ENCODE peak calls at places on chromosomes 16 and 17, in ten cellular contexts. W, Z, R, L, N, K, O, C, A and F are unnamed samples.

GRCh38 chr17:15279011-15279477 is 13.9 kb upstream of the PMP22 start:
- DNase-seq in W (peak; percentile 82), Z (peak; percentile 19), R (no peak), L (no peak), N (no peak), K (no peak), O (no peak), C (no peak), A (no peak), F (no peak)

GRCh38 chr17:43556292-43556691 is 10.2 kb upstream of the ETV4 start:
- DNase-seq in W (peak; percentile 96), Z (no peak), R (no peak), L (peak; percentile 79), N (peak; percentile 77), K (no peak), O (no peak), C (no peak), A (peak; percentile 66), F (no peak)

GRCh38 chr16:89268987-89269735 is 51.7 kb downstream of the ZNF778 start:
- DNase-seq in W (no peak), Z (no peak), R (no peak), L (no peak), N (peak; percentile 64), K (peak; percentile 67), O (no peak), C (no peak), A (no peak), F (no peak)

GRCh38 chr16:8958344-8958808 is 5.3 kb downstream of the USP7 start:
- DNase-seq in W (no peak), Z (peak; percentile 54), R (peak; percentile 32), L (peak; percentile 44), N (no peak), K (peak; percentile 68), O (no peak), C (no peak), A (no peak), F (peak; percentile 17)

GRCh38 chr16:86354641-86355040 is 155.7 kb upstream of the FOXF1 start:
- DNase-seq in W (no peak), Z (no peak), R (no peak), L (no peak), N (no peak), K (no peak), O (no peak), C (no peak), A (no peak), F (no peak)

GRCh38 chr17:46118969-46119368 is 74.3 kb downstream of the KANSL1 start:
- DNase-seq in W (no peak), Z (no peak), R (no peak), L (no peak), N (no peak), K (no peak), O (no peak), C (no peak), A (no peak), F (no peak)

GRCh38 chr17:67438669-67439068 is 61.6 kb downstream of the PITPNC1 start:
- DNase-seq in W (no peak), Z (no peak), R (peak; percentile 28), L (no peak), N (no peak), K (no peak), O (no peak), C (no peak), A (no peak), F (no peak)

GRCh38 chr16:75491876-75492275 is 3.4 kb downstream of the CHST6 start:
- DNase-seq in W (peak; percentile 57), Z (no peak), R (peak; percentile 35), L (no peak), N (no peak), K (no peak), O (no peak), C (no peak), A (no peak), F (no peak)

GRCh38 chr17:6509295-6509771 is 47.0 kb downstream of the PITPNM3 start:
- DNase-seq in W (no peak), Z (no peak), R (no peak), L (peak; percentile 24), N (peak; percentile 59), K (no peak), O (no peak), C (no peak), A (peak; percentile 52), F (no peak)

GRCh38 chr17:58394534-58395223 is 22.7 kb downstream of the RNF43 start:
- DNase-seq in W (no peak), Z (no peak), R (no peak), L (peak; percentile 54), N (no peak), K (no peak), O (peak; percentile 93), C (no peak), A (no peak), F (no peak)

GRCh38 chr17:1109606-1110523 is 69.9 kb downstream of the ABR start:
- DNase-seq in W (no peak), Z (no peak), R (peak; percentile 78), L (peak; percentile 92), N (no peak), K (no peak), O (peak; percentile 39), C (no peak), A (peak; percentile 80), F (peak; percentile 62)

GRCh38 chr16:7086842-7087616 is 245.6 kb upstream of the RBFOX1 start:
- DNase-seq in W (no peak), Z (no peak), R (peak; percentile 81), L (peak; percentile 18), N (no peak), K (no peak), O (peak; percentile 33), C (peak; percentile 48), A (no peak), F (no peak)

GRCh38 chr17:58302919-58303551 is 22.3 kb upstream of the MPO start:
- DNase-seq in W (no peak), Z (no peak), R (no peak), L (no peak), N (no peak), K (no peak), O (no peak), C (no peak), A (peak; percentile 25), F (no peak)

GRCh38 chr17:56898874-56899273 is 15.0 kb downstream of the TRIM25 start:
- DNase-seq in W (no peak), Z (no peak), R (no peak), L (peak; percentile 47), N (peak; percentile 45), K (no peak), O (no peak), C (no peak), A (no peak), F (no peak)

GRCh38 chr17:33272438-33272837 is 20.7 kb downstream of the ASIC2 start:
- DNase-seq in W (no peak), Z (no peak), R (no peak), L (no peak), N (no peak), K (no peak), O (no peak), C (no peak), A (no peak), F (no peak)

GRCh38 chr17:33269337-33270060 is 23.6 kb downstream of the ASIC2 start:
- DNase-seq in W (no peak), Z (no peak), R (no peak), L (no peak), N (no peak), K (no peak), O (no peak), C (no peak), A (no peak), F (no peak)

GRCh38 chr17:33273271-33273670 is 19.8 kb downstream of the ASIC2 start:
- DNase-seq in W (no peak), Z (no peak), R (no peak), L (no peak), N (no peak), K (no peak), O (no peak), C (no peak), A (no peak), F (no peak)

GRCh38 chr17:33277436-33278100 is 15.5 kb downstream of the ASIC2 start:
- DNase-seq in W (no peak), Z (no peak), R (peak; percentile 72), L (no peak), N (no peak), K (no peak), O (no peak), C (peak; percentile 38), A (no peak), F (no peak)

GRCh38 chr17:33273743-33274410 is 19.2 kb downstream of the ASIC2 start:
- DNase-seq in W (no peak), Z (no peak), R (no peak), L (no peak), N (no peak), K (no peak), O (no peak), C (no peak), A (no peak), F (no peak)
- H3K4me3 ChIP-seq in W (no peak overlapping the region), Z (no peak overlapping the region), R (no peak overlapping the region), L (no peak overlapping the region), N (no peak overlapping the region), K (no peak overlapping the region), O (no peak overlapping the region), C (no peak overlapping the region), A (no peak overlapping the region), F (no peak overlapping the region)

GRCh38 chr16:3295783-3296182 is 9.4 kb downstream of the TIGD7 start:
- DNase-seq in W (no peak), Z (no peak), R (no peak), L (no peak), N (no peak), K (no peak), O (no peak), C (no peak), A (no peak), F (no peak)
- H3K9me3 ChIP-seq in W (peaks cover 97% of the 10 kb centered on the region), Z (peaks cover 2% of the 10 kb centered on the region), R (peaks cover 14% of the 10 kb centered on the region), L (peaks cover 4% of the 10 kb centered on the region), N (peaks cover 66% of the 10 kb centered on the region), K (peaks cover 94% of the 10 kb centered on the region), O (no peaks in the 10 kb centered on the region), C (peaks cover 72% of the 10 kb centered on the region), A (peaks cover 78% of the 10 kb centered on the region), F (peaks cover 48% of the 10 kb centered on the region)

GRCh38 chr17:19508327-19508867 is 25.3 kb upstream of the SLC47A1 start:
- DNase-seq in W (peak; percentile 65), Z (no peak), R (peak; percentile 53), L (peak; percentile 42), N (peak; percentile 72), K (no peak), O (no peak), C (no peak), A (peak; percentile 80), F (peak; percentile 82)
- H3K27ac ChIP-seq in W (peak overlapping the region; percentile 86), Z (no peak overlapping the region), R (no peak overlapping the region), L (peak overlapping the region; percentile 80), N (peak overlapping the region; percentile 98), K (peak overlapping the region; percentile 86), O (no peak overlapping the region), C (no peak overlapping the region), A (peak overlapping the region; percentile 77), F (peak overlapping the region; percentile 19)

DNA sequence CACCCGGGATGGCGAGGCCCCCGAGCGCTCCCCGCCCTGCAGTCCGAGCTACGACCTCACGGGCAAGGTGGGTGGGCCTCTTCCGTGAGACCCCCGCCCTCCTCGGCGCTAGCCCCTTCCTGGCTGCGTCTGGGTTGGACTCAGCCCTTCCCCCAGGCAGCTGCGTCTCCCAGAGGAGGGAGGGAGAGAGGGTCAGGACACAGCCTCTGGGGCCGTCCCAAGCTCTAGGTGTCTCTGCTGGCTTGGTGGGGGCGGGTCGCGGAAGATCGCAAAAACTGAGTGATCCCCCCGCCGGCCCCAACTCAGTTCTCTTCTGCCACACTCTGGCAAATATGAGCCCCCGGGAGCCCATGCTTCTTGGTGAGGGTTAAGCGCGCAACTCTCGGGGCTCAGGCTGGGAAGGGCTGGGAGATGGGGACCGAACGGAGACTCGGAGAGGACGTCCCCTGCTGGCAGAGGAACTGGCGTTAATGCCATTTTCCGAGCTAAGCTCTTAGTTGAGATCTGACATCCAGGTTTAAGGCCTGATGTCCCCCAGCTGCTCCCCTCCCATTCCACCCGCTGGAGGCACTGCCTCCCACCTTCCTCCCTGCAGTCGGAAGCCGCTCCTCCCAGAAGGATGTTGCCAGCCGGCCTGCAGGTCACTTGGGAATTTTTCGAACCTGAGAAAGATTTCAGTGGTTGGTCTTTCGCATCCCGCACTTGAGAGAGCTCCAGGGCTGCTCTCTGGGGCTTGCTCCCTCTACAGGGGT is 419 bp downstream of the RAB37 start:
- DNase-seq in W (peak; percentile 80), Z (no peak), R (peak; percentile 87), L (no peak), N (no peak), K (no peak), O (peak; percentile 55), C (no peak), A (no peak), F (no peak)
- H3K4me3 ChIP-seq in W (peak overlapping the region; percentile 40), Z (no peak overlapping the region), R (peak overlapping the region; percentile 50), L (peak overlapping the region; percentile 35), N (peak overlapping the region; percentile 18), K (peak overlapping the region; percentile 47), O (peak overlapping the region; percentile 39), C (no peak overlapping the region), A (peak overlapping the region; percentile 45), F (peak overlapping the region; percentile 65)